ENCODE peak calls at places on chromosomes 13 and 19, in seven cellular contexts. T, E, H, L, B, C and Y are unnamed samples.

GRCh38 chr13:103140001-103140671 is 73.9 kb upstream of the SLC10A2 start:
- DNase-seq in H (no peak), C (peak), L (no peak), T (no peak), B (peak), E (peak), Y (peak)

GRCh38 chr13:114110091-114110829 is 22.2 kb downstream of the RASA3 start:
- DNase-seq in C (no peak), L (no peak), B (no peak), H (peak), E (peak), T (no peak), Y (no peak)

GRCh38 chr19:45863335-45863839 is 440 bp upstream of the SYMPK start:
- DNase-seq in H (no peak), E (no peak), B (no peak), T (no peak), L (no peak), C (no peak), Y (no peak)

GRCh38 chr13:112558696-112559418 is 29.1 kb downstream of the TUBGCP3 start:
- DNase-seq in B (no peak), E (no peak), L (no peak), T (no peak), H (no peak), C (no peak), Y (no peak)

GRCh38 chr13:113874579-113875428 is 10.9 kb upstream of the GAS6 start:
- DNase-seq in L (no peak), B (no peak), E (no peak), C (no peak), T (no peak), H (no peak), Y (peak)

GRCh38 chr19:51572908-51573307 is 1.8 kb downstream of the ZNF175 start:
- DNase-seq in T (no peak), E (no peak), C (peak), H (no peak), L (peak), B (no peak), Y (peak)

GRCh38 chr13:46492946-46493345 is 60.0 kb upstream of the LRCH1 start:
- DNase-seq in T (no peak), L (peak), C (peak), E (no peak), H (no peak), B (peak), Y (peak)

GRCh38 chr13:42996584-42996983 is 4.5 kb upstream of the EPSTI1 start:
- DNase-seq in T (no peak), L (peak), H (no peak), C (peak), B (no peak), E (no peak), Y (no peak)

GRCh38 chr19:3788991-3789778 is 3.0 kb upstream of the MATK start:
- DNase-seq in C (no peak), H (no peak), L (no peak), B (no peak), T (no peak), E (no peak), Y (peak)

GRCh38 chr13:35988648-35989081 is 142.5 kb downstream of the DCLK1 start:
- DNase-seq in E (no peak), T (no peak), L (no peak), B (no peak), C (no peak), H (no peak), Y (no peak)

GRCh38 chr19:37505958-37506386 is 767 bp upstream of the ZNF793 start:
- DNase-seq in T (no peak), E (peak), B (no peak), H (no peak), C (no peak), L (no peak), Y (no peak)

GRCh38 chr13:23365652-23366051 is 67.8 kb downstream of the SACS start:
- DNase-seq in B (no peak), E (no peak), H (no peak), C (no peak), L (no peak), T (no peak), Y (no peak)

GRCh38 chr13:110723598-110723997 is 10.1 kb downstream of the ING1 start:
- DNase-seq in C (no peak), L (no peak), B (no peak), E (no peak), H (no peak), T (no peak), Y (no peak)

GRCh38 chr13:114173753-114174152 is 5.3 kb upstream of the CFAP97D2 start:
- DNase-seq in C (peak), E (no peak), H (no peak), T (no peak), B (no peak), L (peak), Y (no peak)

GRCh38 chr13:95298971-95299627 is 2.2 kb downstream of the ABCC4 start:
- DNase-seq in T (no peak), L (peak), E (no peak), C (peak), B (no peak), H (no peak), Y (no peak)

GRCh38 chr13:20711301-20712044 is 8.0 kb downstream of the IL17D start:
- DNase-seq in B (no peak), L (no peak), E (peak), C (no peak), H (no peak), T (no peak), Y (no peak)

GRCh38 chr19:40380199-40381037 is 9.6 kb downstream of the HIPK4 start:
- DNase-seq in L (no peak), B (no peak), T (no peak), H (no peak), C (no peak), E (no peak), Y (no peak)

GRCh38 chr13:95382906-95383305 is 81.7 kb upstream of the ABCC4 start:
- DNase-seq in E (no peak), T (no peak), B (no peak), H (no peak), L (no peak), C (no peak), Y (no peak)